ENCODE peak calls at places on chromosomes 3 and 15, in five cellular contexts. W is IMR-90, Z is K562, M is SK-N-SH, X is HepG2. Y is an unnamed sample.

GRCh38 chr3:104298662-104299061 is 1068.0 kb upstream of the ALCAM start:
- DNase-seq in Z (no peak), X (no peak), W (no peak), M (no peak), Y (no peak)

GRCh38 chr3:74537164-74537563 is 77.3 kb downstream of the CNTN3 start:
- DNase-seq in M (no peak), W (peak; percentile 80), X (no peak), Z (no peak), Y (no peak)

GRCh38 chr3:65855370-65856100 is 183.2 kb downstream of the MAGI1 start:
- DNase-seq in M (no peak), Z (no peak), X (peak; percentile 54), W (peak; percentile 45), Y (no peak)

GRCh38 chr3:172647823-172648222 is 63.0 kb downstream of the NCEH1 start:
- DNase-seq in W (no peak), M (no peak), X (no peak), Z (no peak), Y (no peak)

GRCh38 chr3:63047068-63047467 is 171.9 kb upstream of the CADPS start:
- DNase-seq in M (no peak), Z (no peak), W (no peak), X (no peak), Y (no peak)

GRCh38 chr3:56758539-56758981 is 43.2 kb downstream of the ARHGEF3 start:
- DNase-seq in X (peak; percentile 86), M (peak; percentile 30), Z (no peak), W (peak; percentile 91), Y (peak; percentile 87)

GRCh38 chr3:58404396-58404795 is 29.2 kb downstream of the PDHB start:
- DNase-seq in Z (no peak), X (no peak), M (no peak), W (peak; percentile 79), Y (no peak)

GRCh38 chr15:61906961-61907752 is 153.1 kb downstream of the VPS13C start:
- DNase-seq in M (no peak), Z (no peak), W (peak; percentile 1), X (peak; percentile 90), Y (no peak)

GRCh38 chr3:34022147-34022546 is 223.7 kb downstream of the PDCD6IP start:
- DNase-seq in W (no peak), X (no peak), M (no peak), Z (no peak), Y (no peak)

DNA sequence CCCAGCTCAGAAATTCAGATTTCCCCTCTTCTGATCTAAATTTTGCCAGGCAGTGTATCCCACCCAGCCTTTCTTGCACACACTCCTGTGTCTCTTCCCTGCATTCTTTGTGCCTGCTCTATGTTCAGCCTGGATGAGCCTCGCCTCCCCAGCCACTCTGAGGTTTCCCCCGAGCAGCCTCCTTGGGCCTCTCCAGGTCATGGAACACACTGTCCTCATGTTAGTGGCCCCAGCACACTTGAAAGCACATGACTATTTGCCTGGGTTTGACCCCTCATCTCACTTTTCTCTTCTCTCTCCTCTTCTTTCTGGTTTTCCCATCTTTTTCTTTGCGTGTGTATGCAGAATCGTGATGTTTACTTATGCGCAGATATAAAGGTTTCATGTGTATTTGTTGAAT is 3.1 kb downstream of the THSD4 start:
- DNase-seq in Z (no peak), W (no peak), M (no peak), X (no peak), Y (no peak)
- TF ChIP-seq MXI1 in Z (no peak), W (no peak), M (no peak), X (no peak), Y (no peak)

GRCh38 chr15:73476704-73477216 is 33.8 kb downstream of the REC114 start:
- DNase-seq in W (no peak), X (no peak), M (no peak), Z (no peak), Y (no peak)
- TF ChIP-seq MXI1 in W (no peak), X (no peak), M (no peak), Z (no peak), Y (no peak)

GRCh38 chr3:46498916-46499519 is 1.2 kb downstream of the RTP3 start:
- DNase-seq in M (no peak), X (no peak), Z (no peak), W (no peak), Y (no peak)
- TF ChIP-seq MXI1 in M (no peak), X (no peak), Z (no peak), W (no peak), Y (no peak)

GRCh38 chr3:154792828-154793227 is 287.3 kb upstream of the MME start:
- DNase-seq in W (peak; percentile 24), M (no peak), Z (no peak), X (no peak), Y (no peak)

GRCh38 chr3:154795046-154795445 is 285.1 kb upstream of the MME start:
- DNase-seq in Z (no peak), M (no peak), X (no peak), W (no peak), Y (no peak)

GRCh38 chr3:154794383-154794782 is 285.7 kb upstream of the MME start:
- DNase-seq in M (no peak), X (no peak), W (no peak), Z (no peak), Y (no peak)

GRCh38 chr3:154791611-154792010 is 288.5 kb upstream of the MME start:
- DNase-seq in W (no peak), X (no peak), M (no peak), Z (no peak), Y (no peak)

DNA sequence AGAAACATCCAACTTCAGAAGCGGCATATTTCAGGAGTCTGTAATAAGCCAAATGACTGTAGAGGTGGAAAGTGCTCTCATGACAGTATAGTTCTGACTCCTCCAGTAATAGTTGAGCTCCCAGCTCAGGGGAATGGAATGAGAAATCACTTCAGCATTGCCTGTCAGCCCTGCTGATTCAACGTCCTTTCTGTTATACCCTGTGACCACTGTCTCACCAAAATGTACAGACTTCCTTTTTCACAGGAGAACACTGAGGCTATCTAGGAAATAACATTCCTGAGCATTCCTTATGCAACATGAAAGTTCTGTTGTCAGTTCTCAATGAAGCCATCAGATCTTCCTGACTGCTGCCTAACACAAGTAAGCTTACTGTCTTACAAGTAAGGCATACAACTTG is 284.5 kb upstream of the MME start:
- DNase-seq in X (no peak), Z (no peak), M (no peak), W (peak; percentile 97), Y (no peak)
- TF ChIP-seq MXI1 in X (no peak), Z (no peak), M (no peak), W (no peak), Y (no peak)

GRCh38 chr3:143464850-143465249 is 345.3 kb downstream of the CHST2 start:
- DNase-seq in Z (no peak), W (peak; percentile 14), M (no peak), X (no peak), Y (no peak)
- TF ChIP-seq MXI1 in Z (no peak), W (no peak), M (no peak), X (no peak), Y (no peak)

GRCh38 chr3:183826854-183827253 is 1.5 kb upstream of the MAP6D1 start:
- DNase-seq in M (no peak), Z (no peak), W (no peak), X (no peak), Y (no peak)

GRCh38 chr3:183823963-183824362 is 1.4 kb downstream of the MAP6D1 start:
- DNase-seq in Z (no peak), M (no peak), X (no peak), W (no peak), Y (no peak)

GRCh38 chr3:183824761-183825379 is 507 bp downstream of the MAP6D1 start:
- DNase-seq in X (no peak), M (peak; percentile 79), Z (no peak), W (no peak), Y (no peak)

GRCh38 chr3:183826448-183826847 is 1.1 kb upstream of the MAP6D1 start:
- DNase-seq in W (no peak), X (no peak), M (no peak), Z (no peak), Y (no peak)

GRCh38 chr3:183825380-183826161 is at the start of gene MAP6D1:
- DNase-seq in X (no peak), M (peak; percentile 96), Z (no peak), W (peak; percentile 46), Y (no peak)
- TF ChIP-seq MXI1 in X (no peak), M (no peak), Z (no peak), W (peak; percentile 23), Y (no peak)